ENCODE peak calls at places on chromosome 14, in nine cellular contexts. K is T-helper 2 cell; T is activated naive CD8-positive, alpha-beta T cell treated with anti-CD3 and anti-CD28 coated beads, Interleukin-2, amount 50 U/mL, for 24 hours; U is H4; L is HuH-7.5; N is psoas muscle; F is amniotic stem cell; J is Calu3; S is HFFc6. O is an unnamed sample.

GRCh38 chr14:21231020-21231652 is 38.1 kb downstream of the HNRNPC start:
- DNase-seq in K (no peak), T (no peak), U (no peak), L (no peak), N (no peak), F (no peak), J (no peak), S (no peak), O (no peak)

GRCh38 chr14:76761198-76761848 is at the start of gene VASH1:
- DNase-seq in K (peak), T (peak), U (peak), L (peak), N (peak), F (peak), J (peak), S (peak), O (peak)

GRCh38 chr14:22865424-22866215 is 5.9 kb upstream of the LRP10 start:
- DNase-seq in K (no peak), T (no peak), U (no peak), L (no peak), N (no peak), F (no peak), J (no peak), S (no peak), O (peak)

GRCh38 chr14:101556131-101556530 is 5.2 kb upstream of the DIO3 start:
- DNase-seq in K (no peak), T (no peak), U (no peak), L (no peak), N (peak), F (no peak), J (no peak), S (no peak), O (no peak)

GRCh38 chr14:60064491-60065072 is 27.1 kb upstream of the PCNX4 start:
- DNase-seq in K (no peak), T (no peak), U (peak), L (no peak), N (no peak), F (peak), J (no peak), S (peak), O (no peak)

GRCh38 chr14:102910442-102910841 is 12.0 kb upstream of the AMN start:
- DNase-seq in K (no peak), T (no peak), U (no peak), L (no peak), N (no peak), F (no peak), J (no peak), S (no peak), O (no peak)

GRCh38 chr14:87018294-87018693 is 974.7 kb downstream of the GALC start:
- DNase-seq in K (no peak), T (no peak), U (no peak), L (no peak), N (no peak), F (no peak), J (no peak), S (no peak), O (no peak)

GRCh38 chr14:88364710-88365413 is 20.6 kb upstream of the SPATA7 start:
- DNase-seq in K (no peak), T (no peak), U (no peak), L (no peak), N (no peak), F (no peak), J (no peak), S (no peak), O (no peak)

GRCh38 chr14:73833024-73833423 is 18.6 kb upstream of the PTGR2 start:
- DNase-seq in K (no peak), T (no peak), U (peak), L (no peak), N (no peak), F (no peak), J (no peak), S (no peak), O (no peak)

GRCh38 chr14:50230601-50231474 is 540 bp downstream of the SOS2 start:
- DNase-seq in K (peak), T (peak), U (peak), L (peak), N (peak), F (peak), J (peak), S (peak), O (peak)

GRCh38 chr14:38350102-38350501 is 94.2 kb upstream of the CLEC14A start:
- DNase-seq in K (no peak), T (no peak), U (no peak), L (no peak), N (no peak), F (no peak), J (no peak), S (no peak), O (no peak)

GRCh38 chr14:24426150-24426911 is 3.1 kb downstream of the CBLN3 start:
- DNase-seq in K (no peak), T (no peak), U (no peak), L (no peak), N (no peak), F (no peak), J (no peak), S (no peak), O (no peak)

GRCh38 chr14:76236172-76237130 is 84.7 kb downstream of the GPATCH2L start:
- DNase-seq in K (no peak), T (no peak), U (no peak), L (no peak), N (no peak), F (no peak), J (no peak), S (no peak), O (no peak)

GRCh38 chr14:54490448-54490805 is 1.6 kb upstream of the GMFB start:
- DNase-seq in K (no peak), T (no peak), U (no peak), L (no peak), N (no peak), F (no peak), J (no peak), S (no peak), O (peak)

GRCh38 chr14:79596531-79596930 is 614.8 kb downstream of the DIO2 start:
- DNase-seq in K (no peak), T (no peak), U (no peak), L (no peak), N (no peak), F (no peak), J (no peak), S (peak), O (peak)

GRCh38 chr14:99425272-99425681 is 55.4 kb downstream of the SETD3 start:
- DNase-seq in K (no peak), T (no peak), U (no peak), L (no peak), N (peak), F (no peak), J (no peak), S (no peak), O (no peak)

GRCh38 chr14:31568671-31569070 is 7.5 kb downstream of the NUBPL start:
- DNase-seq in K (no peak), T (no peak), U (no peak), L (no peak), N (no peak), F (no peak), J (no peak), S (no peak), O (no peak)

GRCh38 chr14:44833376-44833775 is 128.4 kb downstream of the KLHL28 start:
- DNase-seq in K (no peak), T (no peak), U (no peak), L (no peak), N (no peak), F (no peak), J (no peak), S (peak), O (no peak)

GRCh38 chr14:55832122-55832911 is 252.3 kb downstream of the KTN1 start:
- DNase-seq in K (no peak), T (no peak), U (no peak), L (peak), N (no peak), F (no peak), J (peak), S (no peak), O (no peak)

GRCh38 chr14:92400579-92401444 is 77.8 kb downstream of the SLC24A4 start:
- DNase-seq in K (no peak), T (no peak), U (no peak), L (no peak), N (no peak), F (no peak), J (no peak), S (no peak), O (no peak)

GRCh38 chr14:72906316-72906715 is 12.4 kb upstream of the DPF3 start:
- DNase-seq in K (no peak), T (no peak), U (no peak), L (no peak), N (no peak), F (peak), J (no peak), S (peak), O (no peak)

GRCh38 chr14:72503696-72504368 is 390.1 kb downstream of the DPF3 start:
- DNase-seq in K (no peak), T (no peak), U (no peak), L (no peak), N (no peak), F (no peak), J (no peak), S (no peak), O (peak)

GRCh38 chr14:89139404-89140247 is 277.4 kb downstream of the FOXN3 start:
- DNase-seq in K (no peak), T (no peak), U (no peak), L (no peak), N (no peak), F (no peak), J (no peak), S (no peak), O (no peak)

O was measured in islet precursor cell.